ENCODE peak calls at places on chromosomes 6 and 20, in eight cellular contexts. E is HepG2, R is A549, Q is endothelial cell of umbilical vein, H is HCT116, U is K562, M is H1, Z is GM12878. V is an unnamed sample.

GRCh38 chr6:143949535-143949934 is 58.5 kb downstream of the PLAGL1 start:
- DNase-seq in E (no peak), R (no peak), Q (no peak), H (no peak), U (no peak), M (no peak), Z (no peak), V (no peak)

GRCh38 chr6:143457563-143458359 is 7.2 kb downstream of the PEX3 start:
- DNase-seq in E (peak; percentile 35), R (no peak), Q (no peak), H (no peak), U (no peak), M (no peak), Z (no peak), V (no peak)

GRCh38 chr6:57316581-57317059 is 810 bp upstream of the PRIM2 start:
- DNase-seq in E (peak; percentile 90), R (peak; percentile 90), Q (peak; percentile 94), H (peak; percentile 91), U (peak; percentile 94), M (peak; percentile 81), Z (peak; percentile 83), V (peak; percentile 95)

GRCh38 chr6:2244261-2245102 is 923 bp downstream of the GMDS start:
- DNase-seq in E (peak; percentile 35), R (no peak), Q (peak; percentile 22), H (no peak), U (no peak), M (no peak), Z (no peak), V (peak; percentile 51)

GRCh38 chr6:38283734-38284362 is 355.9 kb downstream of the BTBD9 start:
- DNase-seq in E (no peak), R (no peak), Q (peak; percentile 75), H (peak; percentile 85), U (no peak), M (no peak), Z (no peak), V (peak; percentile 61)

GRCh38 chr6:118319890-118320289 is 228.2 kb upstream of the PLN start:
- DNase-seq in E (no peak), R (no peak), Q (no peak), H (no peak), U (no peak), M (no peak), Z (no peak), V (no peak)

GRCh38 chr6:99064769-99065168 is 117.0 kb upstream of the FBXL4 start:
- DNase-seq in E (no peak), R (no peak), Q (no peak), H (no peak), U (no peak), M (no peak), Z (no peak), V (no peak)

GRCh38 chr6:47478233-47479155 is 905 bp downstream of the CD2AP start:
- DNase-seq in E (peak; percentile 43), R (peak; percentile 13), Q (peak; percentile 63), H (no peak), U (peak; percentile 87), M (peak; percentile 77), Z (no peak), V (no peak)

GRCh38 chr20:13260620-13261279 is 39.7 kb downstream of the ISM1 start:
- DNase-seq in E (peak; percentile 52), R (no peak), Q (no peak), H (no peak), U (no peak), M (no peak), Z (no peak), V (no peak)

GRCh38 chr20:32333988-32334885 is 23.9 kb upstream of the ASXL1 start:
- DNase-seq in E (no peak), R (no peak), Q (peak; percentile 91), H (no peak), U (peak; percentile 93), M (no peak), Z (no peak), V (peak; percentile 14)

GRCh38 chr6:20325641-20326421 is 75.8 kb upstream of the E2F3 start:
- DNase-seq in E (no peak), R (no peak), Q (no peak), H (no peak), U (no peak), M (no peak), Z (no peak), V (peak; percentile 85)

GRCh38 chr6:20331042-20331441 is 70.6 kb upstream of the E2F3 start:
- DNase-seq in E (no peak), R (no peak), Q (no peak), H (no peak), U (no peak), M (no peak), Z (no peak), V (no peak)

GRCh38 chr6:20327141-20327540 is 74.5 kb upstream of the E2F3 start:
- DNase-seq in E (no peak), R (no peak), Q (no peak), H (no peak), U (no peak), M (no peak), Z (no peak), V (no peak)

GRCh38 chr6:20328266-20328946 is 73.3 kb upstream of the E2F3 start:
- DNase-seq in E (no peak), R (no peak), Q (no peak), H (no peak), U (no peak), M (no peak), Z (no peak), V (no peak)

DNA sequence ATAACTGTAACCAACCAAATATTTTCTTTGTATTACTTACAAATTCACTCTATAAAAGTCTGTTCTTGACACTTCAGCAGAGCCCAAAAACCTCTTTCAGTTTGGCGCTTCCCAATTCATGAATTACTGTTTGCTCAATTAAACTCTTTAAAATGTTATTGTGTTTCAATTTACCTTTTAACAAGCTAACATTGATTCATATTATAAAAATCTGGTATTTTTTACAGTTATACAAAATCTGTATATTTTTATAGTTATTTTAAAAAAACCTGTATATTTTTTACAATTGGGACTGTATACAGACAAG is 75.3 kb upstream of the E2F3 start:
- DNase-seq in E (no peak), R (no peak), Q (no peak), H (no peak), U (no peak), M (no peak), Z (no peak), V (no peak)
- H3K4me3 ChIP-seq in E (no peak overlapping the region), R (no peak overlapping the region), Q (no peak overlapping the region), H (no peak overlapping the region), U (no peak overlapping the region), M (no peak overlapping the region), Z (no peak overlapping the region), V (no peak overlapping the region)

DNA sequence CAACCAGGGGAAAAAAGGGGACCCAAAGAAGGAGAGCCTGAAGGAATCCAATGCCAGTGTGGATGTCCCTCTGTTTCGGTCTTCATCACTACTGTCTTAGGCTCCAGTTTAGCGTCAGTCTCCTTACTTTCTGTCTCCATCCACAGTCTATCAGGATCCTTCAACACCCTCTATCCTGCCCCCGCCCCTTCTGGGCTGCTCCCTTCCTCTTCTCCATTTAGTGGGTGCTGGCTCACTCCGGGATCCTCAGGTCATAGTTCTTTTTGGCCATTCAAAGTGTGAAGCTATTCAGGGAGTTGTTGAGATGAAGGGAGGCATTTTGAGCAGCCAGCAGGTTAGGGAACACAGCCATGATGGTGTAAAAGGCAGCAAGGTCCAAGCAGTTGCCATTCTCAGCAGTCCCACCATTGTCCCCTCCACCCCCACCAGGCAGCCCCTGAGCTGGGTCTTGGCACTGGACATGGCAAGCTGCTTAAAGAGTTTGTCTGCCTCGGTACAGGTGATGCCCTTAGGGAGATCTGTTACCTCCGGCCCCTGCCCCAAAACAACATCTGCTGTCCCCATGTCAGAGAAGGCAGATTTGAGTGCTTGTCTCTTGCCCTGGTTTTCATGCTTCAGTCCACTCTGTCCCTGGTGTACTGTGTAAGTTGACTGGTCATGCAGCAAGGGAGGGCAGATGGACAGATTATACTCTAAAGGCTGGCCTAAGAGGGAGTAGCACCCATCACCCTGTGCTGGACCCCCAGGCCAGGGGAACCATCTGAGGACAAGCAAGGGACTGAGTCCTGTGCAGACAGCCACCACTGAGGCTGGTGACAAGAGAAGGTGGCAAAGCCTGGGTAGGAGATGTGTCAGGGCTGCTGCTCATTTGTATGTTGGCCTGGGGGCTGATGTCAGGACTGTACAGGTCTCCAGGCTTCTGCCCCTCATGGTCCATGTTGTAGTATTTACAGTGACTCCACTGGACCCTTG is 842.0 kb downstream of the HACE1 start:
- DNase-seq in E (no peak), R (no peak), Q (no peak), H (no peak), U (no peak), M (no peak), Z (no peak), V (no peak)
- TF ChIP-seq POLR2A in E (no peak), R (no peak), Q (no peak), H (no peak), U (no peak), M (no peak), Z (no peak), V (no peak)

GRCh38 chr6:12785921-12786320 is 69.4 kb downstream of the PHACTR1 start:
- DNase-seq in E (no peak), R (no peak), Q (no peak), H (no peak), U (no peak), M (no peak), Z (no peak), V (no peak)

DNA sequence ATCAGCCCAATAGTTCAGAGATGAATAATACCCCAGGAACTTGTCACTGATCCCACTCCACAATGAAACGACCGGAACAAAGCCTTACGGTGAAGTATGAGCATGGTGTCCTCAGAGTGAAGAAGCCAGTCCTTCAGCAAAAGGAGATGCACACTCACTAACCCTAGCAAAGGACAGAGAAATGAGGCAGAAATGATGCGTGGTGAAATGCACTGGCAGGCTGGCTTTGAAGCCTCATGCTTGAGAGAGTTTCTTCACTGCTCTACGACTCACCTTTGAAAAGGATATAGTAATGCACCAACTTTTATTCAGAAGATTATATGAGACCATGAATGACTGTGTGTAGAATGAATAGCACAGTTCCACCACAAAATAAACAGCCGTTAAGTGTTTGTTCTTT is 74.8 kb downstream of the PHACTR1 start:
- DNase-seq in E (no peak), R (no peak), Q (no peak), H (no peak), U (no peak), M (no peak), Z (no peak), V (no peak)
- TF ChIP-seq MAX in E (no peak), R (no peak), Q (no peak), H (no peak), U (no peak), M (no peak), Z (no peak), V (no peak)

GRCh38 chr6:126432564-126432963 is 92.6 kb downstream of the CENPW start:
- DNase-seq in E (no peak), R (no peak), Q (no peak), H (no peak), U (no peak), M (no peak), Z (no peak), V (no peak)

GRCh38 chr6:126422912-126423311 is 83.0 kb downstream of the CENPW start:
- DNase-seq in E (no peak), R (no peak), Q (no peak), H (no peak), U (no peak), M (no peak), Z (no peak), V (peak; percentile 7)

DNA sequence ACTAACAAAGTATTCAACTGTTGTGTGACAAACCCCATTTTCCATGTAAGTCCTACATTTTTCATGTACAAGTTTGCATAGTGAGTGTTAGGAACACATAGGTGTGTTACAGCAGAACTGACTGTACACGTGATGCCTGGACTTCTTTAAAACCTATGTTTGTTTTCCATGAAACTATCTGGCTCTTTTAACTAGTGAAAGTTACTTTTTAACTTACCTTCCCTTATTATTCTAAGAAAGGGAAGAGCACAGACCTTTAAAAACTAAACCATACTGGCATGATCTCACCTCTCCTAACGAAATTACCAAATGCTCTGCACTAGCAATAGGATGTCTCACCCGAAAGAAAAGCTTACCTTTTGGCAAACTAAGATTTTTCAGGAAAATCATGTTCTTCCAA is 87.8 kb downstream of the CENPW start:
- DNase-seq in E (peak; percentile 15), R (no peak), Q (no peak), H (no peak), U (no peak), M (no peak), Z (no peak), V (no peak)
- H3K4me3 ChIP-seq in E (no peak overlapping the region), R (no peak overlapping the region), Q (no peak overlapping the region), H (no peak overlapping the region), U (no peak overlapping the region), M (no peak overlapping the region), Z (no peak overlapping the region), V (no peak overlapping the region)